ENCODE peak calls at places on chromosomes 5 and 9, in five cellular contexts. One of them, this sample, is unnamed.

GRCh38 chr5:142817961-142818431 is 47.8 kb downstream of the ARHGAP26 start:
- DNase-seq in GM13976: no peak
- DNase-seq in cardiac fibroblast: no peak
- DNase-seq in GM23338: no peak
- DNase-seq in lower lobe of right lung: peak
- DNase-seq in this sample: no peak

GRCh38 chr9:87557996-87558395 is 60.3 kb downstream of the DAPK1 start:
- DNase-seq in GM13976: no peak
- DNase-seq in cardiac fibroblast: peak
- DNase-seq in GM23338: no peak
- DNase-seq in lower lobe of right lung: no peak
- DNase-seq in this sample: no peak

GRCh38 chr9:93480262-93480661 is 26.9 kb upstream of the FAM120AOS start:
- DNase-seq in GM13976: no peak
- DNase-seq in cardiac fibroblast: no peak
- DNase-seq in GM23338: peak
- DNase-seq in lower lobe of right lung: no peak
- DNase-seq in this sample: no peak

GRCh38 chr9:87324613-87325194 is 173.0 kb upstream of the DAPK1 start:
- DNase-seq in GM13976: peak
- DNase-seq in cardiac fibroblast: peak
- DNase-seq in GM23338: peak
- DNase-seq in lower lobe of right lung: no peak
- DNase-seq in this sample: no peak

GRCh38 chr5:151496041-151496484 is 48.7 kb downstream of the SLC36A1 start:
- DNase-seq in GM13976: no peak
- DNase-seq in cardiac fibroblast: peak
- DNase-seq in GM23338: peak
- DNase-seq in lower lobe of right lung: no peak
- DNase-seq in this sample: no peak

GRCh38 chr5:117454716-117455212 is 880.1 kb upstream of the SEMA6A start:
- DNase-seq in GM13976: peak
- DNase-seq in cardiac fibroblast: peak
- DNase-seq in GM23338: peak
- DNase-seq in lower lobe of right lung: peak
- DNase-seq in this sample: peak

GRCh38 chr9:8315211-8315610 is 515.6 kb upstream of the DMAC1 start:
- DNase-seq in GM13976: no peak
- DNase-seq in cardiac fibroblast: peak
- DNase-seq in GM23338: no peak
- DNase-seq in lower lobe of right lung: no peak
- DNase-seq in this sample: no peak

GRCh38 chr5:174281855-174282254 is 236.3 kb downstream of the NSG2 start:
- DNase-seq in GM13976: no peak
- DNase-seq in cardiac fibroblast: no peak
- DNase-seq in GM23338: no peak
- DNase-seq in lower lobe of right lung: no peak
- DNase-seq in this sample: no peak

GRCh38 chr5:156476704-156477103 is 149.7 kb downstream of the SGCD start:
- DNase-seq in GM13976: no peak
- DNase-seq in cardiac fibroblast: no peak
- DNase-seq in GM23338: no peak
- DNase-seq in lower lobe of right lung: no peak
- DNase-seq in this sample: no peak

GRCh38 chr9:124813496-124814177 is 36.7 kb downstream of the OLFML2A start:
- DNase-seq in GM13976: no peak
- DNase-seq in cardiac fibroblast: no peak
- DNase-seq in GM23338: no peak
- DNase-seq in lower lobe of right lung: peak
- DNase-seq in this sample: no peak

GRCh38 chr9:107276966-107277710 is 5.9 kb upstream of the RAD23B start:
- DNase-seq in GM13976: no peak
- DNase-seq in cardiac fibroblast: peak
- DNase-seq in GM23338: no peak
- DNase-seq in lower lobe of right lung: no peak
- DNase-seq in this sample: no peak

GRCh38 chr5:126054593-126055347 is 368.4 kb upstream of the GRAMD2B start:
- DNase-seq in GM13976: no peak
- DNase-seq in cardiac fibroblast: no peak
- DNase-seq in GM23338: peak
- DNase-seq in lower lobe of right lung: no peak
- DNase-seq in this sample: no peak

GRCh38 chr9:136848393-136849037 is 694 bp upstream of the PHPT1 start:
- DNase-seq in GM13976: peak
- DNase-seq in cardiac fibroblast: no peak
- DNase-seq in GM23338: peak
- DNase-seq in lower lobe of right lung: no peak
- DNase-seq in this sample: no peak

GRCh38 chr5:57738787-57739186 is 256.2 kb upstream of the ACTBL2 start:
- DNase-seq in GM13976: no peak
- DNase-seq in cardiac fibroblast: no peak
- DNase-seq in GM23338: no peak
- DNase-seq in lower lobe of right lung: no peak
- DNase-seq in this sample: no peak

GRCh38 chr5:43543434-43543833 is 13.4 kb downstream of the PAIP1 start:
- DNase-seq in GM13976: no peak
- DNase-seq in cardiac fibroblast: no peak
- DNase-seq in GM23338: no peak
- DNase-seq in lower lobe of right lung: no peak
- DNase-seq in this sample: no peak

GRCh38 chr9:69444021-69444420 is 119.0 kb downstream of the ENTREP1 start:
- DNase-seq in GM13976: no peak
- DNase-seq in cardiac fibroblast: peak
- DNase-seq in GM23338: no peak
- DNase-seq in lower lobe of right lung: no peak
- DNase-seq in this sample: no peak

GRCh38 chr5:55969956-55970355 is 24.8 kb downstream of the IL6ST start:
- DNase-seq in GM13976: no peak
- DNase-seq in cardiac fibroblast: peak
- DNase-seq in GM23338: no peak
- DNase-seq in lower lobe of right lung: no peak
- DNase-seq in this sample: no peak

GRCh38 chr5:1517838-1518237 is 5.9 kb downstream of the LPCAT1 start:
- DNase-seq in GM13976: no peak
- DNase-seq in cardiac fibroblast: no peak
- DNase-seq in GM23338: no peak
- DNase-seq in lower lobe of right lung: peak
- DNase-seq in this sample: peak

GRCh38 chr5:45225571-45226031 is 416.9 kb downstream of the MRPS30 start:
- DNase-seq in GM13976: no peak
- DNase-seq in cardiac fibroblast: no peak
- DNase-seq in GM23338: peak
- DNase-seq in lower lobe of right lung: no peak
- DNase-seq in this sample: no peak

GRCh38 chr5:59620535-59621212 is 272.9 kb downstream of the PDE4D start:
- DNase-seq in GM13976: no peak
- DNase-seq in cardiac fibroblast: no peak
- DNase-seq in GM23338: no peak
- DNase-seq in lower lobe of right lung: no peak
- DNase-seq in this sample: no peak

GRCh38 chr5:149780043-149780737 is 50.1 kb downstream of the PPARGC1B start:
- DNase-seq in GM13976: no peak
- DNase-seq in cardiac fibroblast: no peak
- DNase-seq in GM23338: no peak
- DNase-seq in lower lobe of right lung: no peak
- DNase-seq in this sample: peak

GRCh38 chr9:114039484-114039883 is 38.6 kb downstream of the AMBP start:
- DNase-seq in GM13976: no peak
- DNase-seq in cardiac fibroblast: no peak
- DNase-seq in GM23338: no peak
- DNase-seq in lower lobe of right lung: no peak
- DNase-seq in this sample: no peak

GRCh38 chr9:81814404-81814793 is 113.8 kb upstream of the SPATA31D4 start:
- DNase-seq in GM13976: no peak
- DNase-seq in cardiac fibroblast: no peak
- DNase-seq in GM23338: peak
- DNase-seq in lower lobe of right lung: no peak
- DNase-seq in this sample: no peak
- TF ChIP-seq CTCF in GM13976: no peak
- TF ChIP-seq CTCF in cardiac fibroblast: no peak
- TF ChIP-seq CTCF in GM23338: no peak
- TF ChIP-seq CTCF in lower lobe of right lung: no peak
- TF ChIP-seq CTCF in this sample: no peak

DNA sequence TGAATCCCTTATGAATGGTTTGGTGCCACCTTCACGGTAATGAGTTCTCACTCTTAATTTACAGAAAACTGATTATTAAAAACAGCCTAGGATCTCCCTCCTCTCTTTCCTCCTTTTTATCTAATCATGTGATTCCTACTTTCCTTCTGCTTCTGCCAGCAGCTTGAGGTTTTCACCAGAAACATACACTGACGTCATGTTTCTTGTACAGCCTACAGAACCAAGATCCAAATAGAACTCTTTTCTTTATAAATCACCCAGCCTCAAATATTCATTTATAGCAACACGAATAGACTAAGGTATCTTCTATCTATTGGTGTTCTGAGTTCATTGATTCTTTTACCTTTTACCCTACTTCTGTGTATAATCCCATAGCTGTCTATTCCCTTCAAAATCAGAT is 388.9 kb upstream of the CDH10 start:
- DNase-seq in GM13976: no peak
- DNase-seq in cardiac fibroblast: no peak
- DNase-seq in GM23338: no peak
- DNase-seq in lower lobe of right lung: no peak
- DNase-seq in this sample: no peak
- TF ChIP-seq CTCF in GM13976: no peak
- TF ChIP-seq CTCF in cardiac fibroblast: no peak
- TF ChIP-seq CTCF in GM23338: no peak
- TF ChIP-seq CTCF in lower lobe of right lung: no peak
- TF ChIP-seq CTCF in this sample: no peak

DNA sequence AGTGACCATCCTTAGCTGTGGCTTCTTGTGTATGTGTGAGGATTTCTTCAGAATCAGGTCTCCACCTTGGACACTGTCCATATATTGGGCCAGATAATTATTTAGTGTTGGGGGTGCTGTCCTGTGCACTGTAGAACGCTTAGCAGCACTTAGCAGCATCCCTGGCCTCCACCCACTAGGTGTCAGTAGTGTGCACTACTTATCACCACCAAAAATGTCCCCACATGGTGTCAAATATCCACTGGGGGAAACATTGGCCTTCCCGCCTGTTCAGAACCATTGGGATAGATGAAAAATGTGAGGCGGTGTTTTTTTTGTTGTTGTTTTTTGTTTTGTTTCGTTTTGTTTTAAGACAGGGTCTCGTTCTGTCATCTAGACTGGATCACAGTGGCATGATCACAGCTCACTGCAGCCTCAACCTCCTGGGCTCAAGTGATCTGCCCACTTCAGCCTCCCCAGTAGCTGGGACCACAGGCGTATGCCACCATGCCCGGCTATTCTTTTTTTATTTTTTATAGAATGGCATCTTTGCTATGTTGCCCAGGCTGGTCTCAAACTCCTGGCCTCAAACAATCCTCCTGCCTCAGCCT is 67.7 kb downstream of the TENT4A start:
- DNase-seq in GM13976: peak
- DNase-seq in cardiac fibroblast: peak
- DNase-seq in GM23338: peak
- DNase-seq in lower lobe of right lung: no peak
- DNase-seq in this sample: no peak
- TF ChIP-seq CTCF in GM13976: peak
- TF ChIP-seq CTCF in cardiac fibroblast: peak
- TF ChIP-seq CTCF in GM23338: peak
- TF ChIP-seq CTCF in lower lobe of right lung: peak
- TF ChIP-seq CTCF in this sample: peak

GRCh38 chr5:18778226-18778625 is 1144.0 kb downstream of the TAF11L14 start:
- DNase-seq in GM13976: no peak
- DNase-seq in cardiac fibroblast: no peak
- DNase-seq in GM23338: no peak
- DNase-seq in lower lobe of right lung: no peak
- DNase-seq in this sample: no peak

GRCh38 chr5:18771097-18771610 is 1136.9 kb downstream of the TAF11L14 start:
- DNase-seq in GM13976: no peak
- DNase-seq in cardiac fibroblast: no peak
- DNase-seq in GM23338: no peak
- DNase-seq in lower lobe of right lung: no peak
- DNase-seq in this sample: no peak

DNA sequence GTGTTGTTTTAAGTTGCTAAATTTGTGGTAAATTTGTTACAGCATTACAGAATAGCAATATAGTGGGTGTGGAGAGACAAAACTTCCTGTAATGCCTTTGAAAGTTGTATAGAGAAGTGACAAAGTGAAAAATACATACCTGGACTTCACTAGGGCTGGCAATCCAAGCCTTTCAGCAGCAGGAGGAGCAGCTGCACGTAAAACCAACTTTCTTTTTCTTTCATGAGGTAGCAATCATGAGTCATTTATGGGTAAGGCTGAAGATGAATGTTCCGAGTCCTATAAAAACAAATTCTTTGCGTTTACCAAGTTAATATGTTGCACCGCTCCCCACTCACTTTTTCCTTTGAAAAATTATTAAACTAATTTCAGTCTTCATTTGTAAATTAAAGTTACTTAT is 1138.2 kb downstream of the TAF11L14 start:
- DNase-seq in GM13976: no peak
- DNase-seq in cardiac fibroblast: no peak
- DNase-seq in GM23338: peak
- DNase-seq in lower lobe of right lung: no peak
- DNase-seq in this sample: no peak
- TF ChIP-seq CTCF in GM13976: peak
- TF ChIP-seq CTCF in cardiac fibroblast: no peak
- TF ChIP-seq CTCF in GM23338: peak
- TF ChIP-seq CTCF in lower lobe of right lung: no peak
- TF ChIP-seq CTCF in this sample: peak

DNA sequence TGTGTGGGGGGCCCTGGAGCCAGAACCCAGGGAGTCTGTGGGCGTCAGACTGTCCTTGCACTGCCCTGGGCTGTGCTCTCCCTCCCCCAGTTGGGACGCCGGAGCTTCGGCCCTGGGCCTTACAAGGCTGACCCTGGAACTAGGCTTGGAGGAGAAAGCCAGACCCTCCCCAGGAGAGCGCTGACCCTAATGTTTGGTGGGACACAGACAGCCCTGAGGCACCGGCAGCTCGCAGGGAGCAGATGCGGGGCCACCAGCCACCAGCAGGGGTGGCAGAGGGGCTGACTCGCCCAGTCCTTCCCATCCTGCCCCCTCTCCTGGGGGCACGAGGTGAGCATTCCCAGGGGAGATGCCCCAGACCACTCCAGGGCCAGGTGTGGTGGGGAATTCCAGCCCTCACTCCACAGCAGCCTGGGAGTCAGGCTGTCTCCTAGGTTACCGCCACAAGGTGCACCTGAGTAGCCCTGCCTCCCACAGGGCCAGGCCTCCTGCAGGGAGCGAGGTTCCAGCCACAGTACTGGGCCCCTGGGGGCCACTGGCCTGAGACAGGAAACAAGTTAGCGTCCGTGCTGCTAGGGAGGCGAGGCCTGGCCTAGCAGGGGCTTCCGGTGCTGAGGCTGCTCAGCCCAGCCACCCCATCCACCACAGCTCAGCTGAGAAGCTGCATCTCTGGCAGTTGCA is 134.6 kb downstream of the OLFM1 start:
- DNase-seq in GM13976: no peak
- DNase-seq in cardiac fibroblast: no peak
- DNase-seq in GM23338: peak
- DNase-seq in lower lobe of right lung: peak
- DNase-seq in this sample: peak
- TF ChIP-seq CTCF in GM13976: no peak
- TF ChIP-seq CTCF in cardiac fibroblast: no peak
- TF ChIP-seq CTCF in GM23338: peak
- TF ChIP-seq CTCF in lower lobe of right lung: no peak
- TF ChIP-seq CTCF in this sample: peak

This sample was measured in chondrocyte.